ENCODE peak calls at places on chromosome 21, in seven cellular contexts. D, J, C, K, O, Z and R are unnamed samples.

GRCh38 chr21:42558368-42558767 is 44.7 kb downstream of the SLC37A1 start:
- DNase-seq in D (no peak), J (no peak), C (no peak), K (no peak), O (no peak), Z (no peak), R (no peak)

GRCh38 chr21:37339527-37339889 is 27.1 kb upstream of the DYRK1A start:
- DNase-seq in D (no peak), J (no peak), C (no peak), K (no peak), O (no peak), Z (peak; percentile 41), R (no peak)

GRCh38 chr21:15935530-15935929 is 205.7 kb downstream of the USP25 start:
- DNase-seq in D (no peak), J (no peak), C (no peak), K (no peak), O (no peak), Z (no peak), R (no peak)

GRCh38 chr21:39518055-39518844 is 66.5 kb downstream of the SH3BGR start:
- DNase-seq in D (peak; percentile 41), J (peak; percentile 15), C (peak; percentile 61), K (no peak), O (peak; percentile 47), Z (peak; percentile 81), R (peak; percentile 44)

GRCh38 chr21:44329086-44329889 is 9.9 kb downstream of the CFAP410 start:
- DNase-seq in D (no peak), J (no peak), C (no peak), K (no peak), O (no peak), Z (no peak), R (no peak)

GRCh38 chr21:43922949-43923348 is 57.9 kb downstream of the AGPAT3 start:
- DNase-seq in D (no peak), J (no peak), C (no peak), K (no peak), O (no peak), Z (no peak), R (no peak)

GRCh38 chr21:34198232-34199120 is 125.1 kb downstream of the MRPS6 start:
- DNase-seq in D (no peak), J (no peak), C (no peak), K (no peak), O (peak; percentile 31), Z (no peak), R (peak; percentile 40)

GRCh38 chr21:36027352-36027751 is 33.0 kb downstream of the SETD4 start:
- DNase-seq in D (no peak), J (no peak), C (no peak), K (no peak), O (no peak), Z (peak; percentile 35), R (no peak)

GRCh38 chr21:46095814-46096595 is 1.9 kb upstream of the COL6A2 start:
- DNase-seq in D (no peak), J (no peak), C (no peak), K (no peak), O (no peak), Z (no peak), R (no peak)

GRCh38 chr21:37915941-37916794 is at the start of gene KCNJ6:
- DNase-seq in D (peak; percentile 28), J (no peak), C (no peak), K (no peak), O (no peak), Z (peak; percentile 85), R (no peak)

GRCh38 chr21:15943009-15943666 is 213.4 kb downstream of the USP25 start:
- DNase-seq in D (no peak), J (no peak), C (no peak), K (no peak), O (no peak), Z (no peak), R (no peak)

GRCh38 chr21:46060596-46061061 is 37.3 kb upstream of the COL6A2 start:
- DNase-seq in D (no peak), J (peak; percentile 22), C (peak; percentile 58), K (peak; percentile 92), O (no peak), Z (peak; percentile 97), R (peak; percentile 0)

GRCh38 chr21:38460171-38460742 is 38.0 kb downstream of the ERG start:
- DNase-seq in D (no peak), J (no peak), C (no peak), K (peak; percentile 48), O (no peak), Z (peak; percentile 71), R (no peak)

GRCh38 chr21:22855581-22855980 is 1857.4 kb downstream of the NCAM2 start:
- DNase-seq in D (no peak), J (no peak), C (no peak), K (no peak), O (no peak), Z (no peak), R (no peak)

GRCh38 chr21:17612565-17613241 is at the start of gene BTG3:
- DNase-seq in D (peak; percentile 34), J (peak; percentile 81), C (peak; percentile 69), K (peak; percentile 62), O (peak; percentile 82), Z (peak; percentile 91), R (peak; percentile 81)

GRCh38 chr21:45537746-45538291 is 4.4 kb downstream of the SLC19A1 start:
- DNase-seq in D (no peak), J (no peak), C (no peak), K (peak; percentile 12), O (no peak), Z (no peak), R (no peak)

GRCh38 chr21:26637346-26637745 is 64.3 kb upstream of the CYYR1 start:
- DNase-seq in D (no peak), J (no peak), C (no peak), K (no peak), O (no peak), Z (no peak), R (no peak)

GRCh38 chr21:45699251-45699942 is 55.9 kb downstream of the PCBP3 start:
- DNase-seq in D (no peak), J (no peak), C (no peak), K (no peak), O (no peak), Z (no peak), R (peak; percentile 23)

GRCh38 chr21:34521561-34521960 is 9.6 kb upstream of the KCNE1 start:
- DNase-seq in D (no peak), J (no peak), C (no peak), K (no peak), O (no peak), Z (no peak), R (no peak)

GRCh38 chr21:36798461-36798860 is 99.5 kb downstream of the SIM2 start:
- DNase-seq in D (no peak), J (no peak), C (no peak), K (no peak), O (no peak), Z (no peak), R (no peak)